ENCODE peak calls at places on chromosomes 12 and 14, in five cellular contexts. Z is GM10248, D is endodermal cell, R is LHCN-M2, G is iris pigment epithelial cell. A is an unnamed sample.

GRCh38 chr12:47382305-47382704 is 302.5 kb upstream of the AMIGO2 start:
- DNase-seq in Z (no peak), D (no peak), R (no peak), G (no peak), A (no peak)

GRCh38 chr12:114319422-114319821 is 86.5 kb downstream of the TBX5 start:
- DNase-seq in Z (no peak), D (no peak), R (no peak), G (no peak), A (no peak)

GRCh38 chr14:51328089-51328941 is 88.3 kb downstream of the TMX1 start:
- DNase-seq in Z (no peak), D (peak), R (peak), G (peak), A (peak)

GRCh38 chr12:6961695-6962284 is 8.7 kb downstream of the PHB2 start:
- DNase-seq in Z (peak), D (peak), R (peak), G (peak), A (peak)

GRCh38 chr12:132168311-132169031 is 24.2 kb downstream of the NOC4L start:
- DNase-seq in Z (no peak), D (no peak), R (no peak), G (no peak), A (no peak)

GRCh38 chr12:54371328-54372112 is 7.2 kb upstream of the GPR84 start:
- DNase-seq in Z (no peak), D (peak), R (no peak), G (no peak), A (no peak)

GRCh38 chr12:29562167-29562776 is 64.8 kb upstream of the OVCH1 start:
- DNase-seq in Z (no peak), D (no peak), R (peak), G (peak), A (no peak)

GRCh38 chr14:52939427-52939826 is 11.4 kb downstream of the FERMT2 start:
- DNase-seq in Z (no peak), D (no peak), R (no peak), G (no peak), A (no peak)

GRCh38 chr12:3655331-3655900 is 97.5 kb downstream of the CRACR2A start:
- DNase-seq in Z (peak), D (peak), R (peak), G (peak), A (peak)

GRCh38 chr12:1918081-1918874 is at the start of gene CACNA2D4:
- DNase-seq in Z (peak), D (peak), R (no peak), G (peak), A (no peak)

GRCh38 chr12:25074954-25075353 is 120.0 kb downstream of the DNAI7 start:
- DNase-seq in Z (peak), D (no peak), R (no peak), G (no peak), A (no peak)

GRCh38 chr12:47079894-47080724 is at the start of gene AMIGO2:
- DNase-seq in Z (peak), D (peak), R (peak), G (peak), A (no peak)

GRCh38 chr12:119393685-119394084 is 59.2 kb downstream of the CCDC60 start:
- DNase-seq in Z (no peak), D (no peak), R (no peak), G (no peak), A (no peak)

GRCh38 chr12:55741978-55742377 is 944 bp upstream of the GDF11 start:
- DNase-seq in Z (no peak), D (no peak), R (no peak), G (no peak), A (no peak)

A was measured in GM12865.